ENCODE peak calls at places on chromosomes 2 and 18, in nine cellular contexts. E, V, D, U, X, A, I, G and M are unnamed samples.

GRCh38 chr18:22691988-22692710 is 241.0 kb upstream of the RBBP8 start:
- DNase-seq in G (no peak), A (peak), V (peak), E (no peak), U (no peak), I (peak), D (peak), X (no peak), M (no peak)

GRCh38 chr2:227252831-227253230 is 72.2 kb upstream of the MFF start:
- DNase-seq in U (no peak), I (no peak), X (no peak), A (no peak), G (no peak), V (no peak), E (no peak), D (no peak), M (no peak)

GRCh38 chr18:45666006-45666405 is 50.7 kb downstream of the SLC14A2 start:
- DNase-seq in A (no peak), U (no peak), E (no peak), V (no peak), I (no peak), G (no peak), X (no peak), D (no peak), M (peak)

GRCh38 chr2:164205347-164205746 is 415.9 kb downstream of the GRB14 start:
- DNase-seq in G (no peak), U (no peak), D (peak), V (peak), X (no peak), I (peak), A (peak), E (no peak), M (no peak)

GRCh38 chr2:223487447-223487846 is 114.7 kb downstream of the SCG2 start:
- DNase-seq in A (no peak), I (no peak), E (no peak), X (no peak), V (no peak), D (no peak), U (no peak), G (no peak), M (no peak)

GRCh38 chr2:69177785-69178636 is 165.0 kb downstream of the ANTXR1 start:
- DNase-seq in V (peak), D (peak), E (no peak), U (peak), X (peak), A (peak), I (peak), G (no peak), M (no peak)

GRCh38 chr18:21270453-21270852 is 28.4 kb downstream of the GREB1L start:
- DNase-seq in A (peak), D (no peak), I (peak), E (no peak), X (no peak), G (no peak), V (no peak), U (no peak), M (no peak)

GRCh38 chr2:208906330-208906729 is 499.7 kb downstream of the PTH2R start:
- DNase-seq in D (no peak), G (no peak), V (no peak), X (no peak), E (no peak), A (no peak), I (no peak), U (no peak), M (no peak)

GRCh38 chr2:120094795-120095194 is 81.9 kb downstream of the EPB41L5 start:
- DNase-seq in G (no peak), X (no peak), I (no peak), U (no peak), V (no peak), E (no peak), A (no peak), D (peak), M (no peak)

GRCh38 chr18:26792661-26793060 is 72.8 kb downstream of the AQP4 start:
- DNase-seq in I (peak), X (no peak), G (no peak), V (no peak), U (no peak), A (peak), E (no peak), D (no peak), M (no peak)

GRCh38 chr18:9362869-9363268 is 28.3 kb downstream of the TWSG1 start:
- DNase-seq in X (no peak), V (no peak), G (no peak), E (no peak), U (no peak), D (no peak), A (peak), I (no peak), M (no peak)